ENCODE peak calls at places on chromosomes 16 and 17, in eight cellular contexts. One of them, this sample, is unnamed.

GRCh38 chr17:19369846-19370492 is 7.4 kb upstream of the B9D1 start:
- DNase-seq in mucosa of descending colon: no peak
- DNase-seq in KBM-7: no peak
- DNase-seq in astrocyte of the spinal cord: no peak
- DNase-seq in thyroid gland: peak; percentile 30
- DNase-seq in heart right ventricle: no peak
- DNase-seq in T-helper 22 cell: peak; percentile 12
- DNase-seq in stimulated activated effector memory CD8-positive, alpha-beta T cell treated with anti-CD3 and anti-CD28 coated beads, Interleukin-12 subunit alpha, Interleukin-12 subunit beta, amount 100 ng/mL, for 72 hours: no peak
- DNase-seq in this sample: no peak

GRCh38 chr16:72814226-72814625 is 233.7 kb downstream of the ZFHX3 start:
- DNase-seq in mucosa of descending colon: no peak
- DNase-seq in KBM-7: no peak
- DNase-seq in astrocyte of the spinal cord: no peak
- DNase-seq in thyroid gland: no peak
- DNase-seq in heart right ventricle: no peak
- DNase-seq in T-helper 22 cell: no peak
- DNase-seq in stimulated activated effector memory CD8-positive, alpha-beta T cell treated with anti-CD3 and anti-CD28 coated beads, Interleukin-12 subunit alpha, Interleukin-12 subunit beta, amount 100 ng/mL, for 72 hours: no peak
- DNase-seq in this sample: no peak

GRCh38 chr17:45060824-45061605 is at the start of gene NMT1:
- DNase-seq in mucosa of descending colon: peak; percentile 98
- DNase-seq in KBM-7: peak; percentile 100
- DNase-seq in astrocyte of the spinal cord: peak; percentile 100
- DNase-seq in thyroid gland: peak; percentile 98
- DNase-seq in heart right ventricle: peak; percentile 95
- DNase-seq in T-helper 22 cell: peak; percentile 96
- DNase-seq in stimulated activated effector memory CD8-positive, alpha-beta T cell treated with anti-CD3 and anti-CD28 coated beads, Interleukin-12 subunit alpha, Interleukin-12 subunit beta, amount 100 ng/mL, for 72 hours: peak; percentile 97
- DNase-seq in this sample: peak; percentile 99

GRCh38 chr17:66508896-66509843 is 206.8 kb downstream of the PRKCA start:
- DNase-seq in mucosa of descending colon: peak; percentile 90
- DNase-seq in KBM-7: no peak
- DNase-seq in astrocyte of the spinal cord: peak; percentile 82
- DNase-seq in thyroid gland: peak; percentile 66
- DNase-seq in heart right ventricle: no peak
- DNase-seq in T-helper 22 cell: no peak
- DNase-seq in stimulated activated effector memory CD8-positive, alpha-beta T cell treated with anti-CD3 and anti-CD28 coated beads, Interleukin-12 subunit alpha, Interleukin-12 subunit beta, amount 100 ng/mL, for 72 hours: peak; percentile 68
- DNase-seq in this sample: no peak

GRCh38 chr17:50647187-50647586 is 12.5 kb downstream of the ABCC3 start:
- DNase-seq in mucosa of descending colon: no peak
- DNase-seq in KBM-7: no peak
- DNase-seq in astrocyte of the spinal cord: no peak
- DNase-seq in thyroid gland: no peak
- DNase-seq in heart right ventricle: no peak
- DNase-seq in T-helper 22 cell: no peak
- DNase-seq in stimulated activated effector memory CD8-positive, alpha-beta T cell treated with anti-CD3 and anti-CD28 coated beads, Interleukin-12 subunit alpha, Interleukin-12 subunit beta, amount 100 ng/mL, for 72 hours: no peak
- DNase-seq in this sample: no peak

GRCh38 chr17:16820979-16821543 is 131.0 kb downstream of the CCDC144A start:
- DNase-seq in mucosa of descending colon: no peak
- DNase-seq in KBM-7: no peak
- DNase-seq in astrocyte of the spinal cord: no peak
- DNase-seq in thyroid gland: no peak
- DNase-seq in heart right ventricle: no peak
- DNase-seq in T-helper 22 cell: no peak
- DNase-seq in stimulated activated effector memory CD8-positive, alpha-beta T cell treated with anti-CD3 and anti-CD28 coated beads, Interleukin-12 subunit alpha, Interleukin-12 subunit beta, amount 100 ng/mL, for 72 hours: peak; percentile 42
- DNase-seq in this sample: no peak

GRCh38 chr17:46194393-46195216 is 1.4 kb upstream of the KANSL1 start:
- DNase-seq in mucosa of descending colon: peak; percentile 73
- DNase-seq in KBM-7: peak; percentile 75
- DNase-seq in astrocyte of the spinal cord: peak; percentile 50
- DNase-seq in thyroid gland: no peak
- DNase-seq in heart right ventricle: no peak
- DNase-seq in T-helper 22 cell: peak; percentile 55
- DNase-seq in stimulated activated effector memory CD8-positive, alpha-beta T cell treated with anti-CD3 and anti-CD28 coated beads, Interleukin-12 subunit alpha, Interleukin-12 subunit beta, amount 100 ng/mL, for 72 hours: peak; percentile 83
- DNase-seq in this sample: no peak

GRCh38 chr17:41307647-41308046 is 1.5 kb downstream of the KRTAP16-1 start:
- DNase-seq in mucosa of descending colon: no peak
- DNase-seq in KBM-7: no peak
- DNase-seq in astrocyte of the spinal cord: peak; percentile 63
- DNase-seq in thyroid gland: peak; percentile 77
- DNase-seq in heart right ventricle: no peak
- DNase-seq in T-helper 22 cell: no peak
- DNase-seq in stimulated activated effector memory CD8-positive, alpha-beta T cell treated with anti-CD3 and anti-CD28 coated beads, Interleukin-12 subunit alpha, Interleukin-12 subunit beta, amount 100 ng/mL, for 72 hours: no peak
- DNase-seq in this sample: no peak

GRCh38 chr17:7511108-7511507 is 26.9 kb downstream of the POLR2A start:
- DNase-seq in mucosa of descending colon: no peak
- DNase-seq in KBM-7: no peak
- DNase-seq in astrocyte of the spinal cord: no peak
- DNase-seq in thyroid gland: no peak
- DNase-seq in heart right ventricle: no peak
- DNase-seq in T-helper 22 cell: no peak
- DNase-seq in stimulated activated effector memory CD8-positive, alpha-beta T cell treated with anti-CD3 and anti-CD28 coated beads, Interleukin-12 subunit alpha, Interleukin-12 subunit beta, amount 100 ng/mL, for 72 hours: no peak
- DNase-seq in this sample: no peak

GRCh38 chr17:28896491-28896883 is 1.0 kb downstream of the FLOT2 start:
- DNase-seq in mucosa of descending colon: no peak
- DNase-seq in KBM-7: no peak
- DNase-seq in astrocyte of the spinal cord: no peak
- DNase-seq in thyroid gland: no peak
- DNase-seq in heart right ventricle: no peak
- DNase-seq in T-helper 22 cell: no peak
- DNase-seq in stimulated activated effector memory CD8-positive, alpha-beta T cell treated with anti-CD3 and anti-CD28 coated beads, Interleukin-12 subunit alpha, Interleukin-12 subunit beta, amount 100 ng/mL, for 72 hours: no peak
- DNase-seq in this sample: no peak

GRCh38 chr16:29905668-29906067 is 5.4 kb downstream of the ASPHD1 start:
- DNase-seq in mucosa of descending colon: no peak
- DNase-seq in KBM-7: no peak
- DNase-seq in astrocyte of the spinal cord: no peak
- DNase-seq in thyroid gland: no peak
- DNase-seq in heart right ventricle: no peak
- DNase-seq in T-helper 22 cell: no peak
- DNase-seq in stimulated activated effector memory CD8-positive, alpha-beta T cell treated with anti-CD3 and anti-CD28 coated beads, Interleukin-12 subunit alpha, Interleukin-12 subunit beta, amount 100 ng/mL, for 72 hours: no peak
- DNase-seq in this sample: no peak

GRCh38 chr17:12983986-12984932 is 33.6 kb downstream of the ELAC2 start:
- DNase-seq in mucosa of descending colon: peak; percentile 52
- DNase-seq in KBM-7: no peak
- DNase-seq in astrocyte of the spinal cord: peak; percentile 91
- DNase-seq in thyroid gland: peak; percentile 28
- DNase-seq in heart right ventricle: peak; percentile 61
- DNase-seq in T-helper 22 cell: no peak
- DNase-seq in stimulated activated effector memory CD8-positive, alpha-beta T cell treated with anti-CD3 and anti-CD28 coated beads, Interleukin-12 subunit alpha, Interleukin-12 subunit beta, amount 100 ng/mL, for 72 hours: no peak
- DNase-seq in this sample: no peak

GRCh38 chr17:40313660-40314556 is 4.9 kb downstream of the RARA start:
- DNase-seq in mucosa of descending colon: no peak
- DNase-seq in KBM-7: no peak
- DNase-seq in astrocyte of the spinal cord: no peak
- DNase-seq in thyroid gland: peak; percentile 63
- DNase-seq in heart right ventricle: no peak
- DNase-seq in T-helper 22 cell: no peak
- DNase-seq in stimulated activated effector memory CD8-positive, alpha-beta T cell treated with anti-CD3 and anti-CD28 coated beads, Interleukin-12 subunit alpha, Interleukin-12 subunit beta, amount 100 ng/mL, for 72 hours: peak; percentile 48
- DNase-seq in this sample: no peak

GRCh38 chr17:28946239-28946638 is 5.1 kb downstream of the PHF12 start:
- DNase-seq in mucosa of descending colon: no peak
- DNase-seq in KBM-7: no peak
- DNase-seq in astrocyte of the spinal cord: peak; percentile 92
- DNase-seq in thyroid gland: no peak
- DNase-seq in heart right ventricle: no peak
- DNase-seq in T-helper 22 cell: no peak
- DNase-seq in stimulated activated effector memory CD8-positive, alpha-beta T cell treated with anti-CD3 and anti-CD28 coated beads, Interleukin-12 subunit alpha, Interleukin-12 subunit beta, amount 100 ng/mL, for 72 hours: no peak
- DNase-seq in this sample: peak; percentile 77

GRCh38 chr16:19192865-19193264 is 24.8 kb downstream of the SYT17 start:
- DNase-seq in mucosa of descending colon: no peak
- DNase-seq in KBM-7: no peak
- DNase-seq in astrocyte of the spinal cord: no peak
- DNase-seq in thyroid gland: no peak
- DNase-seq in heart right ventricle: no peak
- DNase-seq in T-helper 22 cell: no peak
- DNase-seq in stimulated activated effector memory CD8-positive, alpha-beta T cell treated with anti-CD3 and anti-CD28 coated beads, Interleukin-12 subunit alpha, Interleukin-12 subunit beta, amount 100 ng/mL, for 72 hours: no peak
- DNase-seq in this sample: no peak

GRCh38 chr16:89437991-89438390 is 52.4 kb downstream of the ANKRD11 start:
- DNase-seq in mucosa of descending colon: peak; percentile 40
- DNase-seq in KBM-7: no peak
- DNase-seq in astrocyte of the spinal cord: no peak
- DNase-seq in thyroid gland: no peak
- DNase-seq in heart right ventricle: no peak
- DNase-seq in T-helper 22 cell: no peak
- DNase-seq in stimulated activated effector memory CD8-positive, alpha-beta T cell treated with anti-CD3 and anti-CD28 coated beads, Interleukin-12 subunit alpha, Interleukin-12 subunit beta, amount 100 ng/mL, for 72 hours: no peak
- DNase-seq in this sample: no peak

GRCh38 chr16:57126412-57126811 is 34.0 kb downstream of the CPNE2 start:
- DNase-seq in mucosa of descending colon: no peak
- DNase-seq in KBM-7: no peak
- DNase-seq in astrocyte of the spinal cord: no peak
- DNase-seq in thyroid gland: no peak
- DNase-seq in heart right ventricle: no peak
- DNase-seq in T-helper 22 cell: no peak
- DNase-seq in stimulated activated effector memory CD8-positive, alpha-beta T cell treated with anti-CD3 and anti-CD28 coated beads, Interleukin-12 subunit alpha, Interleukin-12 subunit beta, amount 100 ng/mL, for 72 hours: no peak
- DNase-seq in this sample: no peak

GRCh38 chr16:47424846-47425245 is 36.0 kb downstream of the ITFG1 start:
- DNase-seq in mucosa of descending colon: no peak
- DNase-seq in KBM-7: no peak
- DNase-seq in astrocyte of the spinal cord: no peak
- DNase-seq in thyroid gland: no peak
- DNase-seq in heart right ventricle: no peak
- DNase-seq in T-helper 22 cell: no peak
- DNase-seq in stimulated activated effector memory CD8-positive, alpha-beta T cell treated with anti-CD3 and anti-CD28 coated beads, Interleukin-12 subunit alpha, Interleukin-12 subunit beta, amount 100 ng/mL, for 72 hours: no peak
- DNase-seq in this sample: no peak

GRCh38 chr17:81349397-81350319 is 45.6 kb upstream of the BAHCC1 start:
- DNase-seq in mucosa of descending colon: no peak
- DNase-seq in KBM-7: peak; percentile 51
- DNase-seq in astrocyte of the spinal cord: no peak
- DNase-seq in thyroid gland: no peak
- DNase-seq in heart right ventricle: no peak
- DNase-seq in T-helper 22 cell: no peak
- DNase-seq in stimulated activated effector memory CD8-positive, alpha-beta T cell treated with anti-CD3 and anti-CD28 coated beads, Interleukin-12 subunit alpha, Interleukin-12 subunit beta, amount 100 ng/mL, for 72 hours: no peak
- DNase-seq in this sample: no peak

GRCh38 chr16:28166394-28167208 is 45.2 kb downstream of the XPO6 start:
- DNase-seq in mucosa of descending colon: no peak
- DNase-seq in KBM-7: no peak
- DNase-seq in astrocyte of the spinal cord: peak; percentile 66
- DNase-seq in thyroid gland: no peak
- DNase-seq in heart right ventricle: no peak
- DNase-seq in T-helper 22 cell: no peak
- DNase-seq in stimulated activated effector memory CD8-positive, alpha-beta T cell treated with anti-CD3 and anti-CD28 coated beads, Interleukin-12 subunit alpha, Interleukin-12 subunit beta, amount 100 ng/mL, for 72 hours: no peak
- DNase-seq in this sample: no peak

GRCh38 chr16:14667347-14668266 is 26.5 kb downstream of the PLA2G10 start:
- DNase-seq in mucosa of descending colon: peak; percentile 35
- DNase-seq in KBM-7: no peak
- DNase-seq in astrocyte of the spinal cord: no peak
- DNase-seq in thyroid gland: no peak
- DNase-seq in heart right ventricle: no peak
- DNase-seq in T-helper 22 cell: no peak
- DNase-seq in stimulated activated effector memory CD8-positive, alpha-beta T cell treated with anti-CD3 and anti-CD28 coated beads, Interleukin-12 subunit alpha, Interleukin-12 subunit beta, amount 100 ng/mL, for 72 hours: no peak
- DNase-seq in this sample: no peak

GRCh38 chr16:48583075-48584065 is 26.6 kb downstream of the N4BP1 start:
- DNase-seq in mucosa of descending colon: no peak
- DNase-seq in KBM-7: no peak
- DNase-seq in astrocyte of the spinal cord: peak; percentile 41
- DNase-seq in thyroid gland: peak; percentile 36
- DNase-seq in heart right ventricle: no peak
- DNase-seq in T-helper 22 cell: no peak
- DNase-seq in stimulated activated effector memory CD8-positive, alpha-beta T cell treated with anti-CD3 and anti-CD28 coated beads, Interleukin-12 subunit alpha, Interleukin-12 subunit beta, amount 100 ng/mL, for 72 hours: no peak
- DNase-seq in this sample: no peak

GRCh38 chr17:33021731-33022408 is 30.2 kb downstream of the SPACA3 start:
- DNase-seq in mucosa of descending colon: no peak
- DNase-seq in KBM-7: no peak
- DNase-seq in astrocyte of the spinal cord: no peak
- DNase-seq in thyroid gland: no peak
- DNase-seq in heart right ventricle: no peak
- DNase-seq in T-helper 22 cell: no peak
- DNase-seq in stimulated activated effector memory CD8-positive, alpha-beta T cell treated with anti-CD3 and anti-CD28 coated beads, Interleukin-12 subunit alpha, Interleukin-12 subunit beta, amount 100 ng/mL, for 72 hours: no peak
- DNase-seq in this sample: no peak

GRCh38 chr17:7207120-7208001 is 12.3 kb downstream of the DLG4 start:
- DNase-seq in mucosa of descending colon: no peak
- DNase-seq in KBM-7: no peak
- DNase-seq in astrocyte of the spinal cord: no peak
- DNase-seq in thyroid gland: no peak
- DNase-seq in heart right ventricle: no peak
- DNase-seq in T-helper 22 cell: no peak
- DNase-seq in stimulated activated effector memory CD8-positive, alpha-beta T cell treated with anti-CD3 and anti-CD28 coated beads, Interleukin-12 subunit alpha, Interleukin-12 subunit beta, amount 100 ng/mL, for 72 hours: no peak
- DNase-seq in this sample: no peak

GRCh38 chr16:50025544-50025931 is 513 bp downstream of the CNEP1R1 start:
- DNase-seq in mucosa of descending colon: no peak
- DNase-seq in KBM-7: peak; percentile 55
- DNase-seq in astrocyte of the spinal cord: peak; percentile 15
- DNase-seq in thyroid gland: peak; percentile 7
- DNase-seq in heart right ventricle: no peak
- DNase-seq in T-helper 22 cell: peak; percentile 14
- DNase-seq in stimulated activated effector memory CD8-positive, alpha-beta T cell treated with anti-CD3 and anti-CD28 coated beads, Interleukin-12 subunit alpha, Interleukin-12 subunit beta, amount 100 ng/mL, for 72 hours: no peak
- DNase-seq in this sample: no peak

GRCh38 chr16:5466551-5466950 is 369.0 kb upstream of the EEF2KMT start:
- DNase-seq in mucosa of descending colon: no peak
- DNase-seq in KBM-7: no peak
- DNase-seq in astrocyte of the spinal cord: no peak
- DNase-seq in thyroid gland: no peak
- DNase-seq in heart right ventricle: no peak
- DNase-seq in T-helper 22 cell: no peak
- DNase-seq in stimulated activated effector memory CD8-positive, alpha-beta T cell treated with anti-CD3 and anti-CD28 coated beads, Interleukin-12 subunit alpha, Interleukin-12 subunit beta, amount 100 ng/mL, for 72 hours: no peak
- DNase-seq in this sample: no peak

GRCh38 chr17:47736501-47737211 is 3.6 kb downstream of the TBX21 start:
- DNase-seq in mucosa of descending colon: no peak
- DNase-seq in KBM-7: no peak
- DNase-seq in astrocyte of the spinal cord: no peak
- DNase-seq in thyroid gland: no peak
- DNase-seq in heart right ventricle: no peak
- DNase-seq in T-helper 22 cell: no peak
- DNase-seq in stimulated activated effector memory CD8-positive, alpha-beta T cell treated with anti-CD3 and anti-CD28 coated beads, Interleukin-12 subunit alpha, Interleukin-12 subunit beta, amount 100 ng/mL, for 72 hours: peak; percentile 55
- DNase-seq in this sample: no peak

GRCh38 chr16:27827765-27828164 is 235.7 kb downstream of the GSG1L start:
- DNase-seq in mucosa of descending colon: no peak
- DNase-seq in KBM-7: no peak
- DNase-seq in astrocyte of the spinal cord: no peak
- DNase-seq in thyroid gland: no peak
- DNase-seq in heart right ventricle: no peak
- DNase-seq in T-helper 22 cell: no peak
- DNase-seq in stimulated activated effector memory CD8-positive, alpha-beta T cell treated with anti-CD3 and anti-CD28 coated beads, Interleukin-12 subunit alpha, Interleukin-12 subunit beta, amount 100 ng/mL, for 72 hours: no peak
- DNase-seq in this sample: no peak

GRCh38 chr17:5526821-5527598 is 40.6 kb downstream of the MIS12 start:
- DNase-seq in mucosa of descending colon: peak; percentile 40
- DNase-seq in KBM-7: peak; percentile 39
- DNase-seq in astrocyte of the spinal cord: peak; percentile 93
- DNase-seq in thyroid gland: no peak
- DNase-seq in heart right ventricle: peak; percentile 51
- DNase-seq in T-helper 22 cell: no peak
- DNase-seq in stimulated activated effector memory CD8-positive, alpha-beta T cell treated with anti-CD3 and anti-CD28 coated beads, Interleukin-12 subunit alpha, Interleukin-12 subunit beta, amount 100 ng/mL, for 72 hours: peak; percentile 60
- DNase-seq in this sample: peak; percentile 93

This sample was measured in pulmonary artery endothelial cell.